ENCODE peak calls at places on chromosomes 2 and 18, in six cellular contexts. H, N, V, D, M and F are unnamed samples.

GRCh38 chr2:18432999-18433398 is 127.5 kb downstream of the RDH14 start:
- DNase-seq in M (no peak), V (no peak), H (no peak), N (peak; percentile 67), D (no peak), F (no peak)

GRCh38 chr2:232435805-232436204 is 20.1 kb upstream of the ALPI start:
- DNase-seq in M (no peak), N (no peak), H (no peak), V (peak; percentile 28), D (no peak), F (no peak)

GRCh38 chr18:57333941-57334340 is 18.4 kb upstream of the ST8SIA3 start:
- DNase-seq in V (no peak), M (no peak), N (no peak), D (no peak), H (no peak), F (no peak)

GRCh38 chr2:20612835-20613341 is 38.0 kb downstream of the HS1BP3 start:
- DNase-seq in M (no peak), H (no peak), V (peak; percentile 23), N (no peak), D (no peak), F (no peak)

GRCh38 chr2:133574620-133575019 is 6.4 kb upstream of the NCKAP5 start:
- DNase-seq in N (no peak), H (no peak), V (no peak), M (no peak), D (no peak), F (no peak)

GRCh38 chr18:34738173-34738894 is 28.2 kb downstream of the DTNA start:
- DNase-seq in H (no peak), V (no peak), D (no peak), M (no peak), N (peak; percentile 26), F (no peak)

GRCh38 chr18:75128911-75129716 is 79.8 kb downstream of the PTGR3 start:
- DNase-seq in H (no peak), N (no peak), D (no peak), V (peak; percentile 31), M (no peak), F (no peak)

GRCh38 chr2:14634223-14634884 is 1.8 kb downstream of the LRATD1 start:
- DNase-seq in H (no peak), V (peak; percentile 85), M (peak; percentile 74), N (peak; percentile 91), D (peak; percentile 54), F (peak; percentile 60)

GRCh38 chr18:43970656-43971055 is 693.4 kb upstream of the SYT4 start:
- DNase-seq in M (no peak), V (no peak), H (no peak), D (no peak), N (no peak), F (no peak)

GRCh38 chr2:105698820-105699219 is 45.9 kb upstream of the NCK2 start:
- DNase-seq in N (no peak), D (no peak), M (no peak), H (no peak), V (no peak), F (no peak)

GRCh38 chr18:62659698-62660097 is 55.6 kb upstream of the PHLPP1 start:
- DNase-seq in M (no peak), D (no peak), H (peak; percentile 1), N (peak; percentile 12), V (no peak), F (no peak)

GRCh38 chr2:109611467-109612095 is 2.2 kb downstream of the SEPTIN10 start:
- DNase-seq in M (no peak), N (no peak), H (no peak), D (peak; percentile 96), V (no peak), F (no peak)

GRCh38 chr2:44543773-44544725 is 182.3 kb downstream of the CAMKMT start:
- DNase-seq in M (no peak), D (no peak), V (no peak), N (peak; percentile 79), H (no peak), F (no peak)

GRCh38 chr2:241850544-241851324 is 8.0 kb downstream of the PDCD1 start:
- DNase-seq in V (no peak), D (no peak), M (no peak), N (no peak), H (no peak), F (no peak)

GRCh38 chr2:202109139-202109736 is 36.2 kb downstream of the KIAA2012 start:
- DNase-seq in N (no peak), M (no peak), V (no peak), D (no peak), H (no peak), F (no peak)

GRCh38 chr2:54350422-54350821 is 94.4 kb upstream of the TSPYL6 start:
- DNase-seq in V (no peak), D (no peak), H (no peak), N (no peak), M (no peak), F (no peak)

GRCh38 chr2:212416126-212416525 is 122.5 kb downstream of the ERBB4 start:
- DNase-seq in D (no peak), N (no peak), M (no peak), V (no peak), H (no peak), F (no peak)
- H3K27ac ChIP-seq in D (no peak overlapping the region), N (no peak overlapping the region), M (no peak overlapping the region), V (no peak overlapping the region), H (no peak overlapping the region), F (peak overlapping the region; percentile 72)

DNA sequence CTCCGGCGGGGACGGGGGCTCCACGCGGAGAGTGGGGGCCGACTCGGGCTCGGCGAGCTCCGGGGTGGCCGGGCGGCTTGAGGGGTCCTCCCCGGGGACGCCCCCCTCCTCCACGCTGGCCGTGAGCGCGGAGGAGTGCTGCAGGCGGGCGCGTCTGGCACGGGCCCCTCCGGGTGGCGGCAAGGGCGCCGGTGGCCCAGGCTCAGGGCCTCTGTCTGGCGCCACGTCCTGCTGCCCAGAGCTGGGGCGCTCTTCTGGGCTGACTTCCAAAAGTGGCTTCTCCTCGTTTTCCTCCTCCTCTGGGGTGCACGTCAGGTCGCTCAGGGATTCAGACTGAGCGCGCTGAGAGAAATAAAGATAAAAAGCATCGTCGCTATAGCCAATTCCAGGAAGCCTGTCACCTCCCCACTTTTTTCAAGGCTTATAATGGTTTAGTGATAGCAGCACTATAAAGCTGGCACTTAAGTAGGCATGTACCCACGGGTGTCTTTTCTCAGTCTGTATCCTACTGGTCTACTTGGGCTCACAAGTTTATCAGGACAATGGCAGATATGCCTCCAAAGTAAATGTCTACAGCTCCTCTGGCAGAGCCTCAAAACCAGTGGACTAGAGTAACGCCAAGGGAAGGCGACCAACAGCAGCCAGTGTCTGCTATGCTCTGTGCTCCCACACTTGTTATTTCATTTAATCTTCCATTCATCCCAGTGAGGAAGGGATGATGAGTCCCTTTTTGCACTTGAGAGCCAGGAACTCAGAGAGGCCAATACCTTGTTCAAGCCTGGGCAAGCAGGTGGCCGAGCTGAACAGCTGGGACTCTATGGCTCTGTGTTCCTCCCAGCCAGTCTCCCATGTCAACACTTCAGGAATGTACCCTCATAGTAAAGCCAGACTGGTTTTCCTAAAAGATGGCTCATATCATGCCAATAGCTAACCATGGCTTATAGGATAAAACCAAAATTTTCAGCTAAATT is 92.5 kb upstream of the MGAT4A start:
- DNase-seq in H (no peak), D (no peak), V (no peak), M (no peak), N (peak; percentile 13), F (no peak)
- H3K27ac ChIP-seq in H (no peak overlapping the region), D (no peak overlapping the region), V (peak overlapping the region; percentile 73), M (peak overlapping the region; percentile 75), N (no peak overlapping the region), F (peak overlapping the region; percentile 61)

DNA sequence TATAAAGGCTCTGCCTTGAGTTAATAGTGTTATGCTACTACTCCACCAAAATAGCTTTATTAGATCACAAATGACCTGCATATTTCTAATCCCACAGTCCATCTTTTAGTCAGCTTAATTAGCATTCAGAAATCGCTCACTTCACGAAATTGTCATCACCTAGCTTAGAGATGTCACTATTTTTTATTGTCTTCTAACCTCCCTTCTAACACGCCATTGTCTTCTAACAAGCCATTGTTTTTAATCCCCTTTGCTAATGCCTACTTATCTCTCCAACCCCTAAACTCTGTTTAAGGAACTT is 97.1 kb downstream of the EPB41L5 start:
- DNase-seq in H (no peak), V (no peak), N (peak; percentile 9), D (no peak), M (no peak), F (no peak)
- H3K27ac ChIP-seq in H (no peak overlapping the region), V (no peak overlapping the region), N (no peak overlapping the region), D (no peak overlapping the region), M (no peak overlapping the region), F (no peak overlapping the region)

GRCh38 chr18:68985172-68985820 is 187.4 kb downstream of the CCDC102B start:
- DNase-seq in N (no peak), D (no peak), V (no peak), H (no peak), M (no peak), F (no peak)

GRCh38 chr18:68983126-68983525 is 185.2 kb downstream of the CCDC102B start:
- DNase-seq in H (no peak), D (no peak), M (no peak), V (no peak), N (no peak), F (no peak)

GRCh38 chr18:68979737-68980136 is 181.9 kb downstream of the CCDC102B start:
- DNase-seq in D (no peak), M (no peak), N (no peak), V (no peak), H (no peak), F (no peak)

GRCh38 chr18:68984342-68984741 is 186.5 kb downstream of the CCDC102B start:
- DNase-seq in M (no peak), V (no peak), D (no peak), N (no peak), H (no peak), F (no peak)
- H3K27ac ChIP-seq in M (no peak overlapping the region), V (no peak overlapping the region), D (no peak overlapping the region), N (no peak overlapping the region), H (no peak overlapping the region), F (no peak overlapping the region)

DNA sequence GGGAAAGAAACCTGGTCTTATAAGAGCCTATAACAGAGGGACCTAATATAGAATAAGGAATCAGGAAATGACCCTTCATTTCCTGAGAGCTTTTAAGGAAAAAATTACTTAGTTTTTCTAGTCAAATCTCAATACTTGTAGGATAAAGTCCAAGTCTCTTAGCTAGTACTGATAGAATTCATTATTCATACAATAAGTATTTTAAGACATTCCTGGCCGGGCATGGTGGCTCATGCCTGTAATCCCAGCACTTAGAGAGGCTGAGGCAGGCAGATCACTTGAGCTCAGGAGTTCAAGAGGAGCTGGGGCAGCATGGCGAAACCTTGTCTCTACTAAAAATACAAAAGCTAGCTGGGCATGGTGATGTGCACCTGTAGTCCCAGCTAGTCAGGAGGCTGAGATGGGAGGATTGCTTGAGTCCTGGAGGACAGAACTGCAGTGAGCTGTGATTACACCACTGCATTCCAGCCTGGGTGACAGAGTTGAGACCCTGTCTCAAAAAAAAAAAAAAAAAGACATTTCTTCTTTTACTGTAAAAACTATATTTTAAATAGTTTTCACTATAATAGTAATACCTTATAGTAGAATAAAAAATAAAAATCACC is 3.2 kb downstream of the RAB3GAP1 start:
- DNase-seq in N (no peak), H (no peak), D (peak; percentile 81), M (no peak), V (no peak), F (no peak)
- H3K27ac ChIP-seq in N (no peak overlapping the region), H (peak overlapping the region; percentile 23), D (peak overlapping the region; percentile 92), M (no peak overlapping the region), V (peak overlapping the region; percentile 92), F (no peak overlapping the region)

GRCh38 chr18:79068299-79068945 is 772 bp upstream of the ATP9B start:
- DNase-seq in H (no peak), N (no peak), M (peak; percentile 18), D (no peak), V (no peak), F (no peak)
- H3K27ac ChIP-seq in H (no peak overlapping the region), N (no peak overlapping the region), M (peak overlapping the region; percentile 97), D (peak overlapping the region; percentile 13), V (peak overlapping the region; percentile 98), F (peak overlapping the region; percentile 83)

GRCh38 chr2:206688992-206689391 is 29.2 kb downstream of the DYTN start:
- DNase-seq in V (no peak), H (no peak), D (no peak), N (no peak), M (no peak), F (no peak)
- H3K27ac ChIP-seq in V (no peak overlapping the region), H (no peak overlapping the region), D (no peak overlapping the region), N (no peak overlapping the region), M (no peak overlapping the region), F (no peak overlapping the region)